ENCODE peak calls at places on chromosomes 12 and 14, in six cellular contexts. E is endothelial cell of umbilical vein, S is endodermal cell, Q is neural progenitor cell, F is fibroblast of lung, J is astrocyte. O is an unnamed sample. For H3K4me1, the result is how much of the 10 kb centered on the place peaks cover.

GRCh38 chr12:1300460-1300859 is 293.9 kb downstream of the FBXL14 start:
- DNase-seq in E (no peak), S (no peak), Q (no peak), F (no peak), J (no peak), O (no peak)

GRCh38 chr14:75980856-75981255 is 939 bp downstream of the TGFB3 start:
- DNase-seq in E (no peak), S (no peak), Q (no peak), F (peak), J (no peak), O (no peak)

GRCh38 chr12:107645630-107646333 is 39.8 kb upstream of the PWP1 start:
- DNase-seq in E (peak), S (peak), Q (peak), F (no peak), J (no peak), O (no peak)

GRCh38 chr12:130152386-130152785 is 9.9 kb upstream of the FZD10 start:
- DNase-seq in E (no peak), S (no peak), Q (no peak), F (no peak), J (no peak), O (no peak)

GRCh38 chr12:110533607-110534006 is 31.5 kb downstream of the RAD9B start:
- DNase-seq in E (no peak), S (peak), Q (no peak), F (peak), J (peak), O (peak)

GRCh38 chr12:72632286-72632685 is 360.1 kb downstream of the TRHDE start:
- DNase-seq in E (no peak), S (no peak), Q (no peak), F (peak), J (peak), O (peak)

GRCh38 chr12:113089839-113090238 is 33.3 kb downstream of the DTX1 start:
- DNase-seq in E (no peak), S (no peak), Q (no peak), F (no peak), J (no peak), O (no peak)

GRCh38 chr12:65536876-65537661 is 258.6 kb downstream of the MSRB3 start:
- DNase-seq in E (peak), S (no peak), Q (no peak), F (peak), J (peak), O (peak)

GRCh38 chr12:52903285-52903854 is 1.5 kb downstream of the KRT8 start:
- DNase-seq in E (peak), S (peak), Q (peak), F (peak), J (peak), O (peak)

GRCh38 chr12:51482808-51483532 is 58.3 kb downstream of the SLC4A8 start:
- DNase-seq in E (peak), S (no peak), Q (no peak), F (peak), J (no peak), O (peak)

GRCh38 chr12:6370994-6371754 is 4.2 kb downstream of the SCNN1A start:
- DNase-seq in E (peak), S (peak), Q (peak), F (peak), J (peak), O (no peak)
- H3K4me3 ChIP-seq in E (no peak), S (peak), Q (peak), F (no peak), J (no peak), O (no peak)

DNA sequence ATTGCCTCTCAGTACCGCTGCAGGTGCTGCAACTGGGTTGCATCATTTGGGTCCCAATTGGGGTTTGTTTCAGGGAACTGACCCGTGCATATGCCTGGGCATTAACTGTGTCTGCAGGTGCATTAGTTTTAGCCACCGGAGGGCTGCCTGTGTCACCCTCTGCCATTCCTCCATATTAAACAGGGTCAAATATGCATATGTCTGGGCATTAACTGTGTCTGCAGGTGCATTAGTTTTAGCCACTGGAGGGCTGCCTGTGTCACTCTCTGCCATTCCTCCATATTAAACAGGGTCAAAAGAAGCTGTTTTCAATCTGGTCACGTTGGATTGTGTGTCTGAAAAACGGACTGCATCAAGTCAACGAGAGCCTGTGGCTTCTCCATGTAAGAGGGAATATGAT is 1317.0 kb downstream of the TMEM121 start:
- DNase-seq in E (no peak), S (no peak), Q (no peak), F (no peak), J (no peak), O (no peak)
- H3K9ac ChIP-seq in E (no peak), S (no peak), Q (no peak), F (no peak), J (no peak), O (peak)

GRCh38 chr14:70338550-70338949 is 20.9 kb downstream of the COX16 start:
- DNase-seq in E (no peak), S (no peak), Q (no peak), F (no peak), J (no peak), O (no peak)

GRCh38 chr14:70339039-70339438 is 20.4 kb downstream of the COX16 start:
- DNase-seq in E (no peak), S (no peak), Q (no peak), F (no peak), J (no peak), O (no peak)

GRCh38 chr14:70343141-70343540 is 16.3 kb downstream of the COX16 start:
- DNase-seq in E (no peak), S (no peak), Q (no peak), F (no peak), J (no peak), O (no peak)

GRCh38 chr14:70339970-70340369 is 19.5 kb downstream of the COX16 start:
- DNase-seq in E (no peak), S (no peak), Q (no peak), F (no peak), J (no peak), O (no peak)
- H3K4me1 ChIP-seq in E (under half), S (under half), Q (under half), F (under half), J (under half), O (under half)

GRCh38 chr12:123085046-123085445 is 65.8 kb downstream of the PITPNM2 start:
- DNase-seq in E (no peak), S (no peak), Q (no peak), F (no peak), J (no peak), O (no peak)
- H3K4me3 ChIP-seq in E (no peak), S (no peak), Q (no peak), F (no peak), J (no peak), O (no peak)

GRCh38 chr12:93146278-93146939 is 217.3 kb upstream of the EEA1 start:
- DNase-seq in E (peak), S (no peak), Q (no peak), F (peak), J (peak), O (no peak)
- H3K9ac ChIP-seq in E (no peak), S (no peak), Q (no peak), F (no peak), J (no peak), O (no peak)

GRCh38 chr12:120241561-120242274 is 23.8 kb downstream of the PXN start:
- DNase-seq in E (peak), S (no peak), Q (no peak), F (peak), J (no peak), O (no peak)

GRCh38 chr12:120239776-120240494 is 25.6 kb downstream of the PXN start:
- DNase-seq in E (no peak), S (no peak), Q (no peak), F (no peak), J (no peak), O (no peak)

GRCh38 chr12:120242971-120243699 is 22.4 kb downstream of the PXN start:
- DNase-seq in E (no peak), S (no peak), Q (no peak), F (no peak), J (no peak), O (no peak)

GRCh38 chr12:120240495-120240833 is 25.1 kb downstream of the PXN start:
- DNase-seq in E (peak), S (no peak), Q (no peak), F (no peak), J (no peak), O (no peak)

GRCh38 chr12:120242275-120242799 is 23.2 kb downstream of the PXN start:
- DNase-seq in E (peak), S (no peak), Q (no peak), F (no peak), J (no peak), O (no peak)
- H3K4me1 ChIP-seq in E (half or more), S (under half), Q (under half), F (under half), J (under half), O (half or more)

GRCh38 chr12:11954181-11954580 is 116.6 kb upstream of the BCL2L14 start:
- DNase-seq in E (no peak), S (no peak), Q (no peak), F (no peak), J (no peak), O (no peak)
- H3K4me3 ChIP-seq in E (no peak), S (no peak), Q (no peak), F (no peak), J (no peak), O (no peak)